ENCODE peak calls at places on chromosomes 2 and 18, in eight cellular contexts. S is WERI-Rb-1, C is BJ, J is choroid plexus epithelial cell, E is A673, Z is omental fat pad, H is left ventricle myocardium inferior, W is brain microvascular endothelial cell. U is an unnamed sample.
A peak's percentile ranks its signal among the peaks of the same experiment; 100 is the strongest.

GRCh38 chr2:100186126-100186525 is 43.7 kb upstream of the AFF3 start:
- DNase-seq in H (no peak), E (no peak), J (no peak), C (no peak), Z (no peak), S (no peak), W (no peak), U (no peak)

GRCh38 chr2:200616656-200617055 is 30.8 kb downstream of the AOX1 start:
- DNase-seq in J (peak; percentile 63), H (no peak), Z (no peak), C (no peak), E (no peak), S (no peak), W (no peak), U (no peak)

GRCh38 chr18:22223263-22223960 is 54.0 kb downstream of the GATA6 start:
- DNase-seq in C (peak; percentile 15), J (peak; percentile 82), W (peak; percentile 94), E (no peak), S (no peak), H (peak; percentile 77), Z (peak; percentile 75), U (no peak)

GRCh38 chr2:110221938-110222337 is 9.6 kb upstream of the MTLN start:
- DNase-seq in E (no peak), Z (no peak), H (no peak), C (no peak), J (no peak), W (no peak), S (no peak), U (no peak)

GRCh38 chr18:69898241-69898861 is 49.3 kb downstream of the CD226 start:
- DNase-seq in H (no peak), Z (no peak), E (no peak), S (no peak), C (no peak), J (peak; percentile 41), W (no peak), U (no peak)

GRCh38 chr2:45771251-45771650 is 119.8 kb downstream of the PRKCE start:
- DNase-seq in S (peak; percentile 93), J (peak; percentile 20), H (peak; percentile 70), Z (no peak), E (no peak), C (no peak), W (no peak), U (peak; percentile 26)

GRCh38 chr2:217489145-217489960 is 513.4 kb downstream of the TNS1 start:
- DNase-seq in S (no peak), J (no peak), Z (no peak), E (peak; percentile 88), H (no peak), C (no peak), W (no peak), U (no peak)

GRCh38 chr2:157853820-157854219 is 22.3 kb downstream of the ACVR1 start:
- DNase-seq in S (no peak), J (no peak), E (no peak), W (no peak), H (no peak), C (no peak), Z (no peak), U (no peak)

GRCh38 chr2:56386657-56387056 is 202.9 kb downstream of the CCDC85A start:
- DNase-seq in E (no peak), J (no peak), S (no peak), H (no peak), W (no peak), Z (no peak), C (no peak), U (no peak)

GRCh38 chr2:32061973-32062861 is 1.1 kb upstream of the SPAST start:
- DNase-seq in H (peak; percentile 61), Z (no peak), E (peak; percentile 33), S (peak; percentile 18), C (no peak), W (peak; percentile 35), J (peak; percentile 60), U (peak; percentile 15)

GRCh38 chr2:60555066-60555793 is 1.8 kb upstream of the BCL11A start:
- DNase-seq in J (peak; percentile 82), Z (no peak), H (peak; percentile 28), E (peak; percentile 88), C (no peak), W (no peak), S (peak; percentile 83), U (peak; percentile 73)

GRCh38 chr2:221124542-221125235 is 447.4 kb downstream of the EPHA4 start:
- DNase-seq in J (peak; percentile 5), S (no peak), C (no peak), Z (no peak), W (no peak), E (peak; percentile 88), H (no peak), U (peak; percentile 10)

GRCh38 chr2:171386627-171387026 is 47.2 kb downstream of the METTL8 start:
- DNase-seq in W (no peak), J (no peak), C (no peak), Z (no peak), S (no peak), E (no peak), H (no peak), U (no peak)
- TF ChIP-seq CTCF in W (no peak), J (no peak), C (no peak), Z (no peak), S (no peak), E (no peak), H (no peak), U (no peak)

GRCh38 chr2:20350753-20351554 is at the start of gene PUM2:
- DNase-seq in H (peak; percentile 92), E (peak; percentile 98), C (peak; percentile 81), W (peak; percentile 89), Z (peak; percentile 73), S (peak; percentile 98), J (peak; percentile 97), U (peak; percentile 91)
- TF ChIP-seq CTCF in H (peak; percentile 5), E (no peak), C (no peak), W (no peak), Z (no peak), S (no peak), J (peak; percentile 5), U (no peak)

GRCh38 chr2:46963210-46963609 is 47.6 kb upstream of the MCFD2 start:
- DNase-seq in J (no peak), H (no peak), C (no peak), S (no peak), W (no peak), Z (no peak), E (no peak), U (no peak)

GRCh38 chr2:46958431-46959017 is 42.9 kb upstream of the MCFD2 start:
- DNase-seq in W (no peak), H (no peak), Z (no peak), S (no peak), E (no peak), J (no peak), C (no peak), U (no peak)

GRCh38 chr2:46963961-46964673 is 48.5 kb upstream of the MCFD2 start:
- DNase-seq in C (no peak), E (no peak), H (no peak), J (peak; percentile 77), Z (no peak), W (no peak), S (no peak), U (no peak)

GRCh38 chr2:46962751-46963150 is 47.1 kb upstream of the MCFD2 start:
- DNase-seq in C (no peak), E (no peak), S (no peak), J (no peak), H (no peak), Z (no peak), W (no peak), U (no peak)

DNA sequence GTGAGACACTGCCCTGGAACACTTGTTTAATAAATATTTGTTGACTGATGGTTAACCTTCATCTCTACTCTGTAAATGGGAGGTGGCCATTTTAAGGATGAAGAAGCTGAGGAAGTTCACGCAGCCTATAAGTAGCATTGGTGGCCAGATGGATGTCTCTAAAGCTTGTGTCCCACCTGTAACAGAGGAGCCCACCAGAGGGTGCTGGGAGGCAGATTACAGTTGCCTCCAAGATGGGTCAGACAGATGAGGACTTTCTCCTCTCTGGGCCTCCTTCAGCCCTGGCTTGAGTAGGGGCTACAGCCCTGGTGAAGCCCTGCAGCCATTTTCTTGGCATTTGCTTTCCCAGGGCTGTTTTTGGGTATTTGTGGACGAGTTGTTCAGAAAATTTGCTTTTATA is 45.0 kb upstream of the MCFD2 start:
- DNase-seq in Z (no peak), W (no peak), H (no peak), S (no peak), E (no peak), J (no peak), C (no peak), U (no peak)
- TF ChIP-seq CTCF in Z (no peak), W (peak; percentile 33), H (no peak), S (peak; percentile 7), E (no peak), J (peak; percentile 19), C (no peak), U (no peak)

DNA sequence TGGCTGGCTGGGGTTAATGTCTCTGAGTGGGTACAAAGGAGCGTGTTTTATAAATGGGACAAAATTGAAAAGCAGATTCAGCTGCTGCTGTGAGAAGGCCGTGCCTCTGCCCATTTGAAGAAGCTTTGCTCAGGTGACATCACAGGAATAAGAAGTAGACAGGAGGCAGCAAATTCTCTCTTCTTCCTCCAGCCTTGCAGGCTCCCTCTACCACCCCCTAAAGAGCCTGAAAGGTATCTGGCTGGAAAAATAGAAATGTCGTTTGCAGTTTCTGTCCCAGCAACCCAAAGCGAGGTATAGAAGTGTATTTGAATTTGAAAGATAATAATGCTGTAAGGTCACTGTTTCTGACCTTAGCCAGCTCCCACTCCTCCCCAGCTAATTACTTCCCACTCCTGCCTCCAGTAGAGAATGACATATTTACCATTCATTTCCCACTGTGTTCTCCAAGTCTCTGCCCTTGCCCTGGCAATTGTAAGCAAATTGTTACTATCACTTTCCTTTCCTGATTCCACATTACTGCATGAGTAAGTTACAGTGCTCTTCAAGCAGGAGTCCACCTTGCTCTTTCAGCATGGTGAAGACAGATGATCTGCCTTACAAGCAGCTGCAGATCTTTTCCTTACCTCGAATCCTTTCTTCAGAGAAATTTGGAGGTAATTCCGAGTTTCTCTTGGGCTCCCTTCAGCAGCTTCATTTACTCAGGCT is 56.7 kb upstream of the RASGRP3 start:
- DNase-seq in Z (no peak), E (no peak), S (no peak), J (peak; percentile 33), H (no peak), W (no peak), C (no peak), U (no peak)
- TF ChIP-seq CTCF in Z (no peak), E (no peak), S (no peak), J (peak; percentile 27), H (no peak), W (no peak), C (no peak), U (no peak)

GRCh38 chr2:58686757-58687156 is 445.6 kb upstream of the FANCL start:
- DNase-seq in E (no peak), W (no peak), S (no peak), C (no peak), H (no peak), Z (no peak), J (no peak), U (no peak)

GRCh38 chr2:58677763-58678162 is 436.6 kb upstream of the FANCL start:
- DNase-seq in J (no peak), S (no peak), C (no peak), E (no peak), H (no peak), Z (no peak), W (no peak), U (no peak)

GRCh38 chr2:58680938-58681337 is 439.8 kb upstream of the FANCL start:
- DNase-seq in C (no peak), J (peak; percentile 17), H (no peak), W (no peak), Z (no peak), E (peak; percentile 4), S (no peak), U (no peak)
- TF ChIP-seq CTCF in C (no peak), J (peak; percentile 7), H (no peak), W (no peak), Z (no peak), E (peak; percentile 35), S (no peak), U (no peak)